ENCODE peak calls at places on chromosome 11, in ten cellular contexts. P, T, J, S, C, W, R, F, D and Y are unnamed samples.

GRCh38 chr11:95487391-95487790 is 256.4 kb upstream of the SESN3 start:
- DNase-seq in F (no peak), S (peak; percentile 0), D (peak; percentile 25), C (no peak), R (no peak), P (no peak), T (no peak), W (no peak), J (no peak), Y (peak; percentile 27)

GRCh38 chr11:1204381-1205101 is 18.3 kb upstream of the MUC5B start:
- DNase-seq in P (no peak), C (no peak), F (no peak), R (no peak), W (no peak), S (no peak), D (no peak), T (no peak), J (no peak), Y (no peak)

GRCh38 chr11:34721646-34722045 is 100.8 kb downstream of the EHF start:
- DNase-seq in P (peak; percentile 68), C (peak; percentile 8), T (no peak), R (no peak), F (peak; percentile 90), W (no peak), J (no peak), D (no peak), S (no peak), Y (no peak)

GRCh38 chr11:69874984-69875673 is 55.9 kb upstream of the FGF3 start:
- DNase-seq in P (no peak), R (no peak), T (no peak), D (no peak), S (no peak), C (no peak), F (no peak), W (no peak), J (no peak), Y (no peak)

GRCh38 chr11:73194593-73194992 is 23.5 kb upstream of the P2RY2 start:
- DNase-seq in R (peak; percentile 49), P (no peak), T (no peak), D (no peak), J (no peak), C (no peak), W (no peak), F (no peak), S (no peak), Y (no peak)

GRCh38 chr11:103682318-103683184 is 353.9 kb upstream of the DDI1 start:
- DNase-seq in C (peak; percentile 39), F (peak; percentile 85), P (peak; percentile 79), D (peak; percentile 76), R (peak; percentile 68), W (peak; percentile 81), T (peak; percentile 20), S (peak; percentile 1), J (peak; percentile 1), Y (peak; percentile 38)

GRCh38 chr11:120254788-120255518 is 15.0 kb downstream of the POU2F3 start:
- DNase-seq in W (no peak), R (no peak), C (no peak), D (no peak), J (no peak), T (no peak), P (no peak), S (no peak), F (no peak), Y (no peak)

GRCh38 chr11:46237248-46238077 is 40.0 kb upstream of the CREB3L1 start:
- DNase-seq in R (peak; percentile 52), P (peak; percentile 91), W (no peak), F (peak; percentile 92), S (peak; percentile 45), C (peak; percentile 51), J (peak; percentile 28), D (peak; percentile 48), T (peak; percentile 59), Y (no peak)